ENCODE peak calls at places on chromosome 15, in nine cellular contexts. R is mucosa of descending colon, D is cardiac fibroblast, I is AG04450, Y is MCF 10A, H is heart left ventricle, A is PC-3, J is lung microvascular endothelial cell, F is neural crest cell. X is an unnamed sample.

GRCh38 chr15:40759961-40760360 is 3.9 kb upstream of the GCHFR start:
- DNase-seq in R (no peak), D (no peak), I (no peak), Y (no peak), H (no peak), A (no peak), J (no peak), F (no peak), X (no peak)

GRCh38 chr15:70286110-70286806 is 188.5 kb upstream of the TLE3 start:
- DNase-seq in R (no peak), D (no peak), I (no peak), Y (no peak), H (no peak), A (no peak), J (no peak), F (no peak), X (no peak)

GRCh38 chr15:70512772-70513362 is 250.5 kb downstream of the UACA start:
- DNase-seq in R (peak), D (peak), I (no peak), Y (peak), H (peak), A (peak), J (peak), F (peak), X (peak)

GRCh38 chr15:33963831-33964664 is 4.2 kb upstream of the CHRM5 start:
- DNase-seq in R (no peak), D (peak), I (no peak), Y (peak), H (no peak), A (peak), J (peak), F (no peak), X (peak)

GRCh38 chr15:69729167-69729748 is 276.6 kb downstream of the RPLP1 start:
- DNase-seq in R (no peak), D (peak), I (no peak), Y (peak), H (no peak), A (peak), J (peak), F (peak), X (no peak)

GRCh38 chr15:55829826-55830225 is 86.9 kb upstream of the PRTG start:
- DNase-seq in R (no peak), D (no peak), I (no peak), Y (no peak), H (no peak), A (no peak), J (no peak), F (no peak), X (no peak)

GRCh38 chr15:91049378-91050127 is 27.2 kb upstream of the VPS33B start:
- DNase-seq in R (no peak), D (peak), I (peak), Y (peak), H (no peak), A (peak), J (peak), F (peak), X (peak)

GRCh38 chr15:72195101-72195511 is 2.5 kb downstream of the GRAMD2A start:
- DNase-seq in R (no peak), D (no peak), I (no peak), Y (no peak), H (no peak), A (peak), J (no peak), F (no peak), X (no peak)

X was measured in fibroblast of gingiva.